ENCODE peak calls at places on chromosomes 2 and 18, in eight cellular contexts. A is CD4-positive, alpha-beta memory T cell; H is left ventricle myocardium inferior; K is C1 segment of cervical spinal cord; Y is stimulated activated CD8-positive, alpha-beta memory T cell treated with anti-CD3 and anti-CD28 coated beads, Interleukin-15, amount 100 ng/mL, for 24 hours; V is HEK293T; F is fibroblast of the aortic adventitia; Z is M059J. I is an unnamed sample.

GRCh38 chr2:1653956-1654695 is 90.2 kb downstream of the PXDN start:
- DNase-seq in A (no peak), H (no peak), K (no peak), Y (no peak), V (no peak), F (peak), Z (peak), I (peak)

GRCh38 chr2:44010266-44010665 is 14.5 kb upstream of the LRPPRC start:
- DNase-seq in A (no peak), H (no peak), K (peak), Y (no peak), V (no peak), F (no peak), Z (peak), I (no peak)

GRCh38 chr18:22340340-22340739 is 77.4 kb downstream of the CTAGE1 start:
- DNase-seq in A (no peak), H (no peak), K (no peak), Y (no peak), V (no peak), F (no peak), Z (no peak), I (no peak)

GRCh38 chr18:45312727-45313126 is 302.5 kb upstream of the SLC14A2 start:
- DNase-seq in A (no peak), H (no peak), K (no peak), Y (no peak), V (no peak), F (no peak), Z (no peak), I (no peak)

GRCh38 chr2:25018681-25019080 is 23.2 kb upstream of the EFR3B start:
- DNase-seq in A (no peak), H (no peak), K (no peak), Y (no peak), V (no peak), F (no peak), Z (peak), I (no peak)

GRCh38 chr2:84393829-84394228 is 65.3 kb downstream of the SUCLG1 start:
- DNase-seq in A (no peak), H (no peak), K (no peak), Y (no peak), V (no peak), F (no peak), Z (peak), I (no peak)

GRCh38 chr2:164495491-164496223 is 125.6 kb downstream of the GRB14 start:
- DNase-seq in A (no peak), H (no peak), K (no peak), Y (no peak), V (peak), F (peak), Z (peak), I (no peak)

GRCh38 chr2:238834982-238835381 is 12.9 kb upstream of the TWIST2 start:
- DNase-seq in A (no peak), H (no peak), K (no peak), Y (no peak), V (no peak), F (no peak), Z (no peak), I (no peak)

GRCh38 chr18:54150226-54150625 is 74.2 kb downstream of the MBD2 start:
- DNase-seq in A (no peak), H (no peak), K (no peak), Y (no peak), V (no peak), F (no peak), Z (peak), I (no peak)

GRCh38 chr2:159133795-159134194 is 152.7 kb downstream of the WDSUB1 start:
- DNase-seq in A (no peak), H (no peak), K (no peak), Y (no peak), V (no peak), F (peak), Z (peak), I (no peak)

GRCh38 chr2:162732946-162733698 is 105.4 kb downstream of the KCNH7 start:
- DNase-seq in A (no peak), H (no peak), K (no peak), Y (no peak), V (no peak), F (no peak), Z (no peak), I (no peak)

GRCh38 chr2:169366066-169366465 is 3.7 kb upstream of the LRP2 start:
- DNase-seq in A (no peak), H (no peak), K (no peak), Y (no peak), V (no peak), F (no peak), Z (no peak), I (no peak)

GRCh38 chr2:205764502-205764815 is 82.2 kb downstream of the NRP2 start:
- DNase-seq in A (no peak), H (no peak), K (no peak), Y (no peak), V (no peak), F (no peak), Z (no peak), I (no peak)

GRCh38 chr18:76874643-76875389 is 52.5 kb downstream of the ZNF236 start:
- DNase-seq in A (peak), H (no peak), K (no peak), Y (no peak), V (no peak), F (no peak), Z (no peak), I (no peak)

GRCh38 chr2:210318491-210318890 is 3.5 kb upstream of the MYL1 start:
- DNase-seq in A (no peak), H (no peak), K (no peak), Y (no peak), V (no peak), F (no peak), Z (no peak), I (no peak)

GRCh38 chr2:33265584-33266338 is 210.7 kb upstream of the RASGRP3 start:
- DNase-seq in A (no peak), H (no peak), K (no peak), Y (no peak), V (no peak), F (no peak), Z (peak), I (no peak)

GRCh38 chr2:30736461-30737325 is 70.6 kb downstream of the CAPN13 start:
- DNase-seq in A (no peak), H (no peak), K (no peak), Y (no peak), V (no peak), F (no peak), Z (no peak), I (no peak)

GRCh38 chr2:5991305-5991968 is 299.3 kb downstream of the SOX11 start:
- DNase-seq in A (no peak), H (no peak), K (no peak), Y (no peak), V (no peak), F (no peak), Z (no peak), I (no peak)

GRCh38 chr18:3616744-3617143 is 166.8 kb downstream of the TGIF1 start:
- DNase-seq in A (no peak), H (no peak), K (no peak), Y (no peak), V (no peak), F (no peak), Z (no peak), I (no peak)

GRCh38 chr18:23918395-23919032 is 96.0 kb upstream of the TTC39C start:
- DNase-seq in A (peak), H (peak), K (peak), Y (peak), V (peak), F (peak), Z (peak), I (no peak)

GRCh38 chr18:8300749-8301148 is 308.5 kb upstream of the RAB12 start:
- DNase-seq in A (no peak), H (no peak), K (no peak), Y (no peak), V (no peak), F (no peak), Z (peak), I (no peak)

GRCh38 chr2:13662055-13662454 is 945.3 kb downstream of the TRIB2 start:
- DNase-seq in A (no peak), H (no peak), K (no peak), Y (no peak), V (no peak), F (no peak), Z (no peak), I (no peak)

GRCh38 chr2:3731829-3732228 is 28.5 kb downstream of the DCDC2C start:
- DNase-seq in A (no peak), H (no peak), K (no peak), Y (no peak), V (no peak), F (no peak), Z (no peak), I (no peak)

GRCh38 chr2:11899264-11899818 is 152.9 kb downstream of the LPIN1 start:
- DNase-seq in A (no peak), H (no peak), K (no peak), Y (no peak), V (no peak), F (peak), Z (peak), I (peak)

GRCh38 chr2:196601430-196602306 is 37.8 kb upstream of the CCDC150 start:
- DNase-seq in A (no peak), H (peak), K (no peak), Y (no peak), V (peak), F (peak), Z (peak), I (peak)

GRCh38 chr2:42053791-42054656 is 6.2 kb downstream of the PKDCC start:
- DNase-seq in A (no peak), H (peak), K (peak), Y (no peak), V (no peak), F (peak), Z (no peak), I (peak)

GRCh38 chr2:172735646-172736418 is at the start of gene RAPGEF4:
- DNase-seq in A (no peak), H (no peak), K (no peak), Y (no peak), V (peak), F (no peak), Z (peak), I (no peak)

GRCh38 chr2:101251844-101252407 is 760 bp upstream of the CNOT11 start:
- DNase-seq in A (peak), H (no peak), K (no peak), Y (no peak), V (peak), F (no peak), Z (no peak), I (no peak)

I was measured in coronary artery.